ENCODE peak calls at places on chromosomes 13 and 19, in four cellular contexts. Z, G, P and L are unnamed samples.

GRCh38 chr13:95643471-95643813 is 1.1 kb downstream of the DZIP1 start:
- DNase-seq in Z (no peak), G (no peak), P (peak; percentile 23), L (peak; percentile 46)

GRCh38 chr19:5997371-5997770 is 19.4 kb upstream of the RANBP3 start:
- DNase-seq in Z (no peak), G (no peak), P (no peak), L (peak; percentile 87)

GRCh38 chr19:18746393-18747167 is 44.5 kb downstream of the COMP start:
- DNase-seq in Z (no peak), G (no peak), P (no peak), L (no peak)

GRCh38 chr13:97866346-97866745 is 87.1 kb upstream of the IPO5 start:
- DNase-seq in Z (no peak), G (no peak), P (no peak), L (no peak)

GRCh38 chr19:29815231-29815630 is 3.4 kb downstream of the CCNE1 start:
- DNase-seq in Z (no peak), G (no peak), P (no peak), L (no peak)

GRCh38 chr13:73416093-73416492 is 357.3 kb downstream of the KLF5 start:
- DNase-seq in Z (no peak), G (no peak), P (no peak), L (no peak)

GRCh38 chr13:114046447-114046846 is 72.6 kb upstream of the C13orf46 start:
- DNase-seq in Z (no peak), G (no peak), P (no peak), L (no peak)

GRCh38 chr13:112928958-112929777 is 39.8 kb upstream of the MCF2L start:
- DNase-seq in Z (no peak), G (no peak), P (no peak), L (no peak)

GRCh38 chr19:45591004-45591637 is 6.5 kb upstream of the OPA3 start:
- DNase-seq in Z (no peak), G (peak; percentile 37), P (no peak), L (peak; percentile 81)

GRCh38 chr19:29117926-29118325 is 95.0 kb downstream of the UQCRFS1 start:
- DNase-seq in Z (no peak), G (no peak), P (no peak), L (no peak)

GRCh38 chr19:8569066-8569761 is 8.0 kb downstream of the MYO1F start:
- DNase-seq in Z (no peak), G (no peak), P (no peak), L (no peak)